ENCODE peak calls at places on chromosomes 12 and 14, in eight cellular contexts. A is A673; D is activated CD8-positive, alpha-beta memory T cell treated with anti-CD3 and anti-CD28 coated beads, Interleukin-2, amount 50 U/mL, for 48 hours; Q is stimulated activated CD4-positive, alpha-beta T cell treated with anti-CD3 and anti-CD28 coated beads, Interleukin-15, amount 100 ng/mL, for 1 hour; L is NCI-H2107; I is suprapubic skin; U is H7; B is AG10803. P is an unnamed sample.

GRCh38 chr14:30620178-30620577 is 1.9 kb upstream of the SCFD1 start:
- DNase-seq in U (no peak), L (no peak), Q (no peak), I (no peak), D (no peak), A (peak), B (peak), P (no peak)

GRCh38 chr14:87667661-87668060 is 325.3 kb downstream of the GALC start:
- DNase-seq in B (no peak), Q (no peak), U (no peak), D (no peak), A (peak), L (no peak), I (no peak), P (no peak)

GRCh38 chr12:26090853-26091510 is 33.9 kb downstream of the BHLHE41 start:
- DNase-seq in Q (no peak), A (no peak), B (peak), L (no peak), I (no peak), U (no peak), D (no peak), P (no peak)

GRCh38 chr14:90850487-90850886 is 34.3 kb upstream of the TTC7B start:
- DNase-seq in D (no peak), Q (no peak), I (no peak), L (no peak), A (peak), U (peak), B (peak), P (peak)

GRCh38 chr12:107110519-107110859 is 17.1 kb upstream of the CRY1 start:
- DNase-seq in D (no peak), I (no peak), B (no peak), L (no peak), Q (no peak), A (no peak), U (no peak), P (no peak)

GRCh38 chr14:67850066-67850830 is 30.7 kb downstream of the RAD51B start:
- DNase-seq in D (no peak), U (no peak), Q (no peak), I (no peak), A (no peak), B (no peak), L (no peak), P (no peak)

GRCh38 chr12:50647479-50647878 is 116.4 kb upstream of the ATF1 start:
- DNase-seq in I (no peak), A (no peak), L (no peak), Q (no peak), U (no peak), B (peak), D (no peak), P (no peak)

GRCh38 chr14:50231475-50232275 is at the start of gene SOS2:
- DNase-seq in L (peak), D (peak), I (peak), Q (peak), A (peak), U (peak), B (peak), P (peak)

GRCh38 chr12:8038659-8039114 is 6.2 kb downstream of the FOXJ2 start:
- DNase-seq in U (peak), B (peak), L (peak), Q (no peak), I (no peak), A (peak), D (peak), P (peak)

GRCh38 chr14:97539389-97539786 is 742.2 kb downstream of the VRK1 start:
- DNase-seq in A (no peak), U (no peak), Q (no peak), B (no peak), I (no peak), D (no peak), L (no peak), P (peak)

GRCh38 chr12:20017772-20018171 is 350.6 kb upstream of the PDE3A start:
- DNase-seq in L (no peak), Q (no peak), D (no peak), A (no peak), U (no peak), I (no peak), B (no peak), P (no peak)

GRCh38 chr12:54384591-54385041 is at the start of gene ZNF385A:
- DNase-seq in U (peak), A (no peak), Q (no peak), L (no peak), D (no peak), I (no peak), B (no peak), P (no peak)

GRCh38 chr12:110244829-110245228 is 36.2 kb upstream of the ATP2A2 start:
- DNase-seq in L (no peak), D (no peak), B (no peak), U (peak), I (no peak), Q (no peak), A (no peak), P (peak)

GRCh38 chr14:103078420-103078749 is 5.6 kb upstream of the LBHD2 start:
- DNase-seq in Q (peak), B (peak), U (peak), D (peak), I (peak), A (peak), L (peak), P (peak)

GRCh38 chr12:61654698-61655097 is 605.5 kb upstream of the USP15 start:
- DNase-seq in U (no peak), B (peak), I (no peak), A (peak), D (no peak), L (no peak), Q (no peak), P (no peak)

GRCh38 chr12:94134226-94134795 is 14.1 kb upstream of the PLXNC1 start:
- DNase-seq in U (peak), B (peak), I (no peak), L (no peak), A (peak), Q (no peak), D (no peak), P (peak)

GRCh38 chr12:56908136-56908535 is 26.1 kb downstream of the SDR9C7 start:
- DNase-seq in U (no peak), I (no peak), Q (no peak), B (no peak), A (no peak), D (no peak), L (no peak), P (no peak)

GRCh38 chr12:103482365-103482764 is 13.4 kb downstream of the C12orf42 start:
- DNase-seq in D (no peak), I (no peak), L (no peak), A (no peak), B (no peak), U (no peak), Q (no peak), P (no peak)

GRCh38 chr12:47216150-47216677 is 136.5 kb upstream of the AMIGO2 start:
- DNase-seq in U (no peak), B (no peak), Q (peak), D (peak), L (no peak), I (no peak), A (no peak), P (no peak)

GRCh38 chr14:59137256-59137655 is 51.2 kb upstream of the DAAM1 start:
- DNase-seq in D (no peak), Q (no peak), L (no peak), A (no peak), B (no peak), U (no peak), I (no peak), P (no peak)

GRCh38 chr12:93733928-93734327 is 56.8 kb downstream of the CRADD start:
- DNase-seq in B (no peak), D (no peak), L (no peak), I (no peak), A (no peak), Q (no peak), U (no peak), P (no peak)

GRCh38 chr12:39441963-39442894 is 691 bp downstream of the KIF21A start:
- DNase-seq in I (peak), B (peak), Q (peak), L (no peak), A (peak), D (peak), U (peak), P (peak)

GRCh38 chr14:59829941-59830734 is 40.4 kb downstream of the RTN1 start:
- DNase-seq in Q (no peak), D (no peak), A (peak), L (no peak), B (no peak), U (no peak), I (no peak), P (no peak)

GRCh38 chr12:13784504-13784903 is 196.9 kb downstream of the GRIN2B start:
- DNase-seq in L (no peak), B (peak), A (no peak), I (no peak), U (no peak), Q (no peak), D (no peak), P (no peak)

GRCh38 chr12:49689785-49690184 is 17.4 kb downstream of the FMNL3 start:
- DNase-seq in L (no peak), I (no peak), A (no peak), Q (no peak), U (no peak), B (no peak), D (no peak), P (no peak)

GRCh38 chr14:79783061-79783460 is 428.2 kb downstream of the DIO2 start:
- DNase-seq in Q (no peak), L (no peak), D (no peak), I (no peak), U (no peak), B (no peak), A (no peak), P (no peak)

GRCh38 chr12:98743362-98743953 is 98.4 kb downstream of the APAF1 start:
- DNase-seq in B (no peak), U (peak), Q (no peak), I (no peak), D (no peak), L (no peak), A (peak), P (peak)